ENCODE peak calls at places on chromosomes 16 and 17, in eight cellular contexts. J, I, W, L, Y, B, H and V are unnamed samples. For H3K9me3 and H3K4me1, the result is how much of the 10 kb centered on the place peaks cover.

GRCh38 chr16:68707341-68708152 is 29.5 kb upstream of the CDH1 start:
- DNase-seq in J (peak), I (no peak), W (no peak), L (no peak), Y (no peak), B (no peak), H (no peak), V (peak)

GRCh38 chr16:66731101-66731500 is 20.3 kb downstream of the DYNC1LI2 start:
- DNase-seq in J (no peak), I (no peak), W (no peak), L (peak), Y (no peak), B (no peak), H (no peak), V (no peak)

GRCh38 chr17:44830359-44831269 is 527 bp upstream of the GJC1 start:
- DNase-seq in J (no peak), I (peak), W (peak), L (peak), Y (peak), B (peak), H (no peak), V (peak)

GRCh38 chr16:2142942-2143868 is 5.2 kb upstream of the RAB26 start:
- DNase-seq in J (no peak), I (no peak), W (no peak), L (no peak), Y (no peak), B (peak), H (no peak), V (peak)

GRCh38 chr17:33012522-33013033 is 20.9 kb downstream of the SPACA3 start:
- DNase-seq in J (peak), I (no peak), W (no peak), L (no peak), Y (no peak), B (no peak), H (no peak), V (no peak)

GRCh38 chr17:46978489-46979022 is 497 bp downstream of the RPRML start:
- DNase-seq in J (no peak), I (no peak), W (no peak), L (no peak), Y (no peak), B (no peak), H (no peak), V (peak)

GRCh38 chr17:42653179-42654124 is 5.6 kb upstream of the TUBG2 start:
- DNase-seq in J (peak), I (peak), W (peak), L (peak), Y (no peak), B (no peak), H (peak), V (no peak)

GRCh38 chr17:11356371-11356770 is 115.4 kb downstream of the SHISA6 start:
- DNase-seq in J (no peak), I (no peak), W (no peak), L (no peak), Y (no peak), B (no peak), H (no peak), V (no peak)

GRCh38 chr16:4465977-4466779 is 8.2 kb downstream of the NMRAL1 start:
- DNase-seq in J (no peak), I (no peak), W (no peak), L (no peak), Y (peak), B (peak), H (peak), V (no peak)

GRCh38 chr17:49292901-49293300 is 62.3 kb upstream of the PHOSPHO1 start:
- DNase-seq in J (no peak), I (no peak), W (no peak), L (no peak), Y (no peak), B (no peak), H (no peak), V (no peak)

GRCh38 chr17:75643033-75644017 is 10.1 kb downstream of the SMIM5 start:
- DNase-seq in J (no peak), I (no peak), W (no peak), L (no peak), Y (no peak), B (peak), H (no peak), V (no peak)

GRCh38 chr17:53950858-53951250 is 128.1 kb downstream of the KIF2B start:
- DNase-seq in J (no peak), I (no peak), W (no peak), L (no peak), Y (no peak), B (no peak), H (no peak), V (no peak)

GRCh38 chr17:65531508-65532431 is 29.7 kb downstream of the AXIN2 start:
- DNase-seq in J (peak), I (peak), W (peak), L (peak), Y (no peak), B (peak), H (peak), V (peak)

GRCh38 chr16:83701494-83701893 is 106.3 kb upstream of the HSBP1 start:
- DNase-seq in J (no peak), I (no peak), W (no peak), L (no peak), Y (no peak), B (no peak), H (peak), V (peak)

GRCh38 chr17:8574687-8575086 is 55.8 kb downstream of the MYH10 start:
- DNase-seq in J (no peak), I (peak), W (no peak), L (no peak), Y (no peak), B (no peak), H (no peak), V (no peak)

GRCh38 chr17:5183410-5183793 is 8.3 kb downstream of the ZNF594 start:
- DNase-seq in J (no peak), I (no peak), W (no peak), L (no peak), Y (no peak), B (no peak), H (no peak), V (no peak)

GRCh38 chr17:5179003-5179402 is 12.7 kb downstream of the ZNF594 start:
- DNase-seq in J (no peak), I (no peak), W (no peak), L (no peak), Y (no peak), B (no peak), H (no peak), V (no peak)

GRCh38 chr17:5182597-5183409 is 8.9 kb downstream of the ZNF594 start:
- DNase-seq in J (no peak), I (no peak), W (no peak), L (no peak), Y (no peak), B (no peak), H (no peak), V (no peak)

GRCh38 chr17:5184284-5184683 is 7.4 kb downstream of the ZNF594 start:
- DNase-seq in J (no peak), I (no peak), W (no peak), L (no peak), Y (peak), B (no peak), H (no peak), V (no peak)

GRCh38 chr17:5181509-5182305 is 10.0 kb downstream of the ZNF594 start:
- DNase-seq in J (no peak), I (no peak), W (no peak), L (no peak), Y (no peak), B (no peak), H (no peak), V (no peak)
- H3K9me3 ChIP-seq in J (under half), I (under half), W (half or more), L (half or more), Y (half or more), B (half or more), H (half or more), V (under half)

DNA sequence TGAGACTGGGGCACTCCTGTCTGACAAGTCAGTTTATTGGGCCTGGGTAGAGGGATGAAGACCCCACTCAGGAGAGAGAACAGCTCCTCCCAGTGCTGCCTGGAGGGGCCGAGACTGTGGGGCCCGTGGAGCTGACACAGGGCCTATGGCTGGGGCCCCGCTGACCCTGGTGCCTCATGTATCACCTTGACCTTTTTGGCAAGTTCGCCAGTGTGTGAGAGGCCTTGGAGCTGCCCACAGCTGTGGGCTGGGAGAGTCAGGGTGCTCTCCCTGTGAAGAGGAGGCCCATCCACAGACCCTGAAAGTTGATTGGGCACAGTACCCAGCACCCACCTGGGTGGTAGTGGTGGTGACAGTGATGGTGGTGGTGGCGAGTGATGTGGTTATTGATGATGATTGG is 28.9 kb downstream of the BAHCC1 start:
- DNase-seq in J (no peak), I (no peak), W (no peak), L (no peak), Y (no peak), B (no peak), H (no peak), V (no peak)
- H3K4me1 ChIP-seq in J (half or more), I (under half), W (half or more), L (half or more), Y (under half), B (under half), H (half or more), V (half or more)

GRCh38 chr16:53770641-53771040 is 66.7 kb downstream of the FTO start:
- DNase-seq in J (no peak), I (no peak), W (no peak), L (no peak), Y (no peak), B (no peak), H (no peak), V (no peak)

GRCh38 chr16:53769185-53769584 is 65.2 kb downstream of the FTO start:
- DNase-seq in J (no peak), I (no peak), W (no peak), L (no peak), Y (no peak), B (no peak), H (no peak), V (no peak)

GRCh38 chr16:53769787-53770186 is 65.8 kb downstream of the FTO start:
- DNase-seq in J (no peak), I (no peak), W (no peak), L (no peak), Y (no peak), B (no peak), H (no peak), V (no peak)

GRCh38 chr16:53768167-53768566 is 64.2 kb downstream of the FTO start:
- DNase-seq in J (no peak), I (no peak), W (no peak), L (no peak), Y (no peak), B (no peak), H (no peak), V (no peak)

GRCh38 chr16:53768593-53768992 is 64.6 kb downstream of the FTO start:
- DNase-seq in J (no peak), I (no peak), W (no peak), L (no peak), Y (no peak), B (no peak), H (no peak), V (peak)
- H3K27ac ChIP-seq in J (peak), I (no peak), W (peak), L (peak), Y (no peak), B (no peak), H (peak), V (no peak)

DNA sequence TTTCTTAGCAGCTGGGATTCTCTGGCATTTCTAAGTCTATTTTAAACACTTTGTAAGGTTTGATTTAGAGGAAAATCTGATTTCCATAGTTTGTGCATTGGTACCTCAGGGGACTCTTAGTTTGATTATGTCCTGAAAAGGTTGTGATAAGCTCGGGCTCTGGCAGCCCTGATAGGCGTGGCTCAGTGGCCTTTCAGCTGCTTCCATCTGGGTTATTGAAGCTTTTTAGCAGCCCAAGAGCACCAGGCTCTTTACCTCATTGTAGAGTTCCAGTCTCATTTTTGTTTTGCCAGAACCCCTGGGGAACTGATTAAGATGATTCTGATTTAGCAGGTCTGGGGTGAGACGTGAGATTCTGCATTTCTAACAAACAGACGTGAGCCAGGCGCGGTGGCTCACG is 412.3 kb downstream of the XYLT1 start:
- DNase-seq in J (no peak), I (no peak), W (no peak), L (no peak), Y (no peak), B (no peak), H (no peak), V (no peak)
- H3K9me3 ChIP-seq in J (under half), I (under half), W (under half), L (under half), Y (under half), B (under half), H (under half), V (under half)

GRCh38 chr17:14299261-14300093 is 1.4 kb upstream of the HS3ST3B1 start:
- DNase-seq in J (no peak), I (no peak), W (no peak), L (peak), Y (peak), B (peak), H (no peak), V (peak)
- H3K4me1 ChIP-seq in J (half or more), I (under half), W (half or more), L (half or more), Y (under half), B (under half), H (half or more), V (under half)

GRCh38 chr17:30291571-30292489 is at the start of gene BLMH:
- DNase-seq in J (peak), I (peak), W (peak), L (peak), Y (peak), B (peak), H (peak), V (peak)
- H3K27ac ChIP-seq in J (peak), I (peak), W (peak), L (peak), Y (peak), B (peak), H (peak), V (peak)

GRCh38 chr16:35564889-35565288 is 2105.5 kb downstream of the TP53TG3F start:
- DNase-seq in J (no peak), I (no peak), W (no peak), L (no peak), Y (no peak), B (no peak), H (no peak), V (no peak)

GRCh38 chr16:35562471-35562870 is 2103.1 kb downstream of the TP53TG3F start:
- DNase-seq in J (no peak), I (no peak), W (no peak), L (no peak), Y (no peak), B (no peak), H (no peak), V (no peak)

GRCh38 chr16:35564148-35564547 is 2104.7 kb downstream of the TP53TG3F start:
- DNase-seq in J (no peak), I (no peak), W (no peak), L (no peak), Y (no peak), B (no peak), H (no peak), V (no peak)

GRCh38 chr16:35562919-35563318 is 2103.5 kb downstream of the TP53TG3F start:
- DNase-seq in J (no peak), I (no peak), W (no peak), L (no peak), Y (no peak), B (no peak), H (no peak), V (no peak)

DNA sequence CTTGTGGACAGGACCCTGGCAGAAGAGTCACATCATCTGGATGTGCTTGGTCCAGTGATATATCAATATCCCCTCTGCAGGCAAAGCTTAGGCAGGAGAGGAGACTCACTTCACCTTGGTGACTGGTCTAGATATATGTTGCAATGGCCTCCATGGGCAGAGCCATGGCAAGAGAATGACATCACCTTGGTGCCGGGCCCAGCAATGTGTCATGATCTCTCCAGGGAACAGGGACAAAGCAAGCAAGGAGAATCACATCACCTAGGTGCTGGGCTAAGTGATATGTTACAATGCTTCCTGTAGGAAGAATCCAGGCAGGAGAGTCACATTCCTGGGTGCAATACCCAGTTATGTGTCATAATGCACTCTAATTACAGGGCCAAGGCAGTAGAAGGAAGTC is 2106.2 kb downstream of the TP53TG3F start:
- DNase-seq in J (no peak), I (no peak), W (no peak), L (no peak), Y (no peak), B (no peak), H (no peak), V (no peak)
- H3K9me3 ChIP-seq in J (under half), I (under half), W (under half), L (under half), Y (under half), B (under half), H (under half), V (under half)

GRCh38 chr17:36673068-36673467 is 71.7 kb downstream of the MRM1 start:
- DNase-seq in J (no peak), I (no peak), W (no peak), L (no peak), Y (no peak), B (no peak), H (no peak), V (no peak)

GRCh38 chr17:36673637-36674277 is 72.4 kb downstream of the MRM1 start:
- DNase-seq in J (no peak), I (no peak), W (no peak), L (no peak), Y (no peak), B (no peak), H (no peak), V (no peak)

GRCh38 chr17:36674278-36674650 is 72.9 kb downstream of the MRM1 start:
- DNase-seq in J (no peak), I (no peak), W (no peak), L (no peak), Y (peak), B (no peak), H (no peak), V (no peak)

GRCh38 chr17:36675250-36675649 is 73.9 kb downstream of the MRM1 start:
- DNase-seq in J (no peak), I (no peak), W (no peak), L (no peak), Y (no peak), B (no peak), H (no peak), V (no peak)

GRCh38 chr17:36675786-36676185 is 74.4 kb downstream of the MRM1 start:
- DNase-seq in J (no peak), I (no peak), W (no peak), L (no peak), Y (no peak), B (no peak), H (no peak), V (no peak)
- H3K4me1 ChIP-seq in J (under half), I (under half), W (under half), L (under half), Y (under half), B (under half), H (under half), V (under half)